ENCODE peak calls at places on chromosomes 12 and 14, in nine cellular contexts. K, B, X, J, D, N, O, Y and G are unnamed samples. For H3K4me1, the result is how much of the 10 kb centered on the place peaks cover.

GRCh38 chr12:26453246-26453645 is 257.9 kb downstream of the SSPN start:
- DNase-seq in B (no peak), J (no peak), D (no peak), X (no peak), K (no peak), Y (no peak), O (no peak), N (no peak), G (no peak)

GRCh38 chr12:8120072-8120713 is 3.2 kb upstream of the CLEC4A start:
- DNase-seq in J (no peak), Y (no peak), B (no peak), N (no peak), X (no peak), D (no peak), K (no peak), O (no peak), G (no peak)

GRCh38 chr12:90729741-90730140 is 225.2 kb downstream of the CCER1 start:
- DNase-seq in B (no peak), J (no peak), O (peak), Y (no peak), N (no peak), D (peak), K (no peak), X (no peak), G (no peak)

GRCh38 chr12:91109148-91109564 is 2.1 kb downstream of the LUM start:
- DNase-seq in X (peak), J (peak), O (peak), D (peak), B (peak), Y (peak), K (no peak), N (peak), G (peak)

GRCh38 chr12:62205348-62205747 is 54.9 kb upstream of the USP15 start:
- DNase-seq in N (no peak), Y (no peak), K (no peak), O (no peak), D (no peak), X (no peak), J (no peak), B (no peak), G (no peak)

GRCh38 chr12:88530868-88531267 is 49.4 kb downstream of the KITLG start:
- DNase-seq in K (no peak), D (no peak), X (no peak), B (no peak), Y (peak), J (no peak), O (no peak), N (no peak), G (no peak)

GRCh38 chr12:38772427-38772826 is 133.0 kb downstream of the CPNE8 start:
- DNase-seq in B (no peak), N (no peak), Y (no peak), K (no peak), X (no peak), J (no peak), D (no peak), O (no peak), G (no peak)

GRCh38 chr12:57629897-57630471 is 3.0 kb downstream of the B4GALNT1 start:
- DNase-seq in Y (no peak), J (no peak), K (no peak), N (no peak), B (peak), X (peak), O (no peak), D (no peak), G (no peak)

GRCh38 chr12:129871991-129872969 is 31.5 kb downstream of the TMEM132D start:
- DNase-seq in K (no peak), B (no peak), Y (no peak), N (no peak), O (no peak), D (no peak), X (no peak), J (no peak), G (no peak)

GRCh38 chr14:53411110-53411509 is 258.0 kb upstream of the DDHD1 start:
- DNase-seq in X (no peak), N (no peak), D (peak), O (peak), B (no peak), J (no peak), Y (no peak), K (no peak), G (peak)

GRCh38 chr14:101480747-101481530 is 80.4 kb upstream of the DIO3 start:
- DNase-seq in N (peak), J (no peak), X (peak), O (peak), Y (no peak), D (peak), B (no peak), K (no peak), G (no peak)

GRCh38 chr12:57011438-57012424 is 4.6 kb downstream of the TAC3 start:
- DNase-seq in D (no peak), Y (no peak), X (no peak), O (no peak), K (peak), N (no peak), J (no peak), B (no peak), G (no peak)

GRCh38 chr14:105855246-105855892 is 329.0 kb downstream of the TMEM121 start:
- DNase-seq in Y (no peak), K (no peak), X (peak), D (no peak), J (peak), O (no peak), B (no peak), N (peak), G (no peak)

GRCh38 chr12:128827724-128828123 is 4.0 kb upstream of the SLC15A4 start:
- DNase-seq in X (no peak), N (no peak), K (no peak), Y (no peak), D (no peak), O (no peak), J (no peak), B (no peak), G (no peak)
- H3K4me1 ChIP-seq in X (under half), N (under half), K (under half), Y (under half), D (under half), O (under half), J (under half), B (under half), G (under half)

GRCh38 chr12:114347861-114348260 is 58.1 kb downstream of the TBX5 start:
- DNase-seq in Y (no peak), B (no peak), X (no peak), K (no peak), J (no peak), D (no peak), O (no peak), N (no peak), G (no peak)
- H3K4me1 ChIP-seq in Y (under half), B (under half), X (under half), K (under half), J (under half), D (under half), O (under half), N (under half), G (under half)

DNA sequence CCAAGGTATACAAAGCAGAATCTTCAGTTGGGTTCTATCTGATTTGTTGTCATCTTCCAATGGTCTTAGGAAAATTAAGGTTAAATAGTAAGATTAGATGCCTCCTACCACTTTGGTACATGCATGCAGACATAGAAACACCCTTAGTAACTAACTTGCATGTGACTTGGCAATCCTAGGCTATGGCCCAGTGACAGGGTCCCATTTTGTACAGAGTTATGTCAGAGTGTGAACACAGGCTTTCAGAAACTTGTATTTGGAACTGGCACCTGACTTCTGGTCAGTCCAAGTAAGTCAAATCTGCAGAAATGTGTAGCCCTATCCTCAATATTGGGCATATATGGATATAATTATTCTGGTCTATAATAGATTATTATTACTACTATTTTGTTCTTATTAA is 53.1 kb downstream of the DAD1 start:
- DNase-seq in K (no peak), N (no peak), O (no peak), B (no peak), J (no peak), X (no peak), D (no peak), Y (no peak), G (no peak)
- H3K4me1 ChIP-seq in K (half or more), N (under half), O (under half), B (under half), J (under half), X (under half), D (under half), Y (under half), G (under half)

GRCh38 chr12:3436496-3437060 is 54.4 kb upstream of the PRMT8 start:
- DNase-seq in N (no peak), K (no peak), Y (no peak), D (no peak), O (no peak), J (no peak), B (no peak), X (no peak), G (peak)

GRCh38 chr12:3442397-3442796 is 48.6 kb upstream of the PRMT8 start:
- DNase-seq in B (no peak), O (no peak), X (no peak), K (no peak), N (no peak), D (no peak), J (no peak), Y (no peak), G (no peak)

GRCh38 chr12:3441435-3441834 is 49.6 kb upstream of the PRMT8 start:
- DNase-seq in D (no peak), N (no peak), B (no peak), X (no peak), K (no peak), O (no peak), J (no peak), Y (no peak), G (no peak)

GRCh38 chr12:3438401-3438800 is 52.6 kb upstream of the PRMT8 start:
- DNase-seq in B (no peak), K (no peak), N (no peak), X (no peak), O (no peak), D (no peak), Y (no peak), J (no peak), G (no peak)

GRCh38 chr12:3437986-3438385 is 53.0 kb upstream of the PRMT8 start:
- DNase-seq in X (no peak), Y (no peak), B (no peak), N (no peak), K (no peak), O (no peak), J (no peak), D (no peak), G (no peak)
- H3K4me1 ChIP-seq in X (under half), Y (under half), B (under half), N (under half), K (under half), O (under half), J (under half), D (under half), G (under half)

DNA sequence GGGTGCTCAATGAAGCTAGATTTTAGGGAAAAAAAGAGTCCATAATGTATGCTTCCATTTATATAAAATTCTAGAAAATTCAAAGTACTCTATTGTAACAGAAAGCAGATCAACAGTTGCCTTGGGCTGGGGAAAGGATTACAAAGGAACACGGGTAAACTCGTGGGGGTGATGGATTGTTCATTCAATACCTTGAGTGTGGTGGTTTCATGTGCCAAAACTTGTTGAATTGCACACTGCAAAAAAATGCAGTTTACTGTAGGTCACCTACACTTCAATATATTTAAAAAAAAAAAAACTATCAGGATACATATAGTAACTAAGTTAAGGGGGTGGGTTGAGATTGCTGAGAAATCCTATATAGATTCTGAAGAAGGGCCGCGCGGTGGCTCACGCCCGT is 33.6 kb downstream of the PAWR start:
- DNase-seq in Y (no peak), O (no peak), K (no peak), J (no peak), X (no peak), B (no peak), N (no peak), D (no peak), G (no peak)
- H3K4me1 ChIP-seq in Y (under half), O (under half), K (under half), J (under half), X (under half), B (under half), N (under half), D (under half), G (under half)

DNA sequence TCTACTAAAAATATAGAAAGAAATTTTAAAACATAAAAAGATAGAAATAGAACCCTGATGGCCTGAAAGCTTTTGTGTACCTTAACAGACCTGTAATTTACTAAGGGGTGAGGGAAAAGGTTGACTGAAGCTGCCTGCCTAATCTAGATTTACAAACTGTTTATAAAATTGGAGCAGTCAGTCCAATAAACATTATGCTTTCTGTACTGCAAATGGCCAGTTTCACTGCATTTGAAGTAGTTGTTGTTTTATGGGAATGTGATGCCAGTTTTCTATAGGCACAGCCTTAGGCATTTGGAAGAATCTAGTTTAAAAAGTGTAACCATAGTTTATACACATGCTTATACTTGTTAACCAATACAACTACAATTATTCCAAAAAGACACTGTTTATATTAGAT is 19.1 kb downstream of the SIX1 start:
- DNase-seq in Y (no peak), D (no peak), J (no peak), X (no peak), N (no peak), K (no peak), O (no peak), B (no peak), G (no peak)
- H3K4me1 ChIP-seq in Y (under half), D (under half), J (under half), X (under half), N (under half), K (under half), O (under half), B (under half), G (under half)

DNA sequence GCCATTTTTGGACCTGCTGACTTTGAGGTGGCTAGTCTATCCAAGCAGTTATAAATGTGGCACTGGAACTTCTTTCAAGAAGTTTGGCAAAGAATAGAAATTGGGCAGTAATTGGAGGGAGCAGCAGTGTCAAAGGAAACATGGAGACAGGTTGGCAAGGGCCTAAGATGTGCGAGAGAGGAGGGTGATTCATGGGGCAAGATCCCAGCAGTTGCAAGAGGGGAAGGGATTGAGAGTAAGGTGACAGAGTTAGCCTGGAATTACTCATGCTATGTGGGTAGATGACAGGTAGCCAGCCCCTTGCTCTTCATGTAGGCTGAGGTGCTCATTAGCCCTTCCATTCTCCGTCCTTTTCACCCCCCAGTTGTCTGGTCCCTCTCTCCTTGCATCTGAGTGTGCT is 42.2 kb downstream of the FBXL14 start:
- DNase-seq in Y (no peak), B (no peak), X (no peak), N (no peak), D (no peak), O (no peak), K (no peak), J (no peak), G (no peak)
- H3K4me1 ChIP-seq in Y (under half), B (under half), X (under half), N (under half), D (under half), O (under half), K (under half), J (under half), G (under half)